ENCODE peak calls at places on chromosomes 6 and 20, in four cellular contexts. R, E, I and J are unnamed samples.

GRCh38 chr6:35302604-35303218 is 5.1 kb downstream of the DEF6 start:
- DNase-seq in R (no peak), E (no peak), I (peak), J (no peak)

GRCh38 chr6:112044856-112045255 is 9.0 kb upstream of the CCN6 start:
- DNase-seq in R (peak), E (peak), I (no peak), J (peak)

GRCh38 chr6:91149914-91150674 is 563.2 kb upstream of the MAP3K7 start:
- DNase-seq in R (no peak), E (no peak), I (no peak), J (no peak)

GRCh38 chr6:83019741-83020140 is 45.9 kb downstream of the UBE3D start:
- DNase-seq in R (no peak), E (no peak), I (no peak), J (no peak)

GRCh38 chr20:22623211-22623610 is 38.8 kb upstream of the FOXA2 start:
- DNase-seq in R (no peak), E (no peak), I (no peak), J (no peak)

GRCh38 chr6:154156135-154156948 is 117.3 kb downstream of the OPRM1 start:
- DNase-seq in R (no peak), E (no peak), I (peak), J (no peak)

GRCh38 chr6:31356216-31356945 is 598 bp downstream of the HLA-B start:
- DNase-seq in R (no peak), E (no peak), I (peak), J (no peak)

GRCh38 chr20:53080412-53080962 is 108.3 kb downstream of the TSHZ2 start:
- DNase-seq in R (no peak), E (no peak), I (no peak), J (no peak)

GRCh38 chr6:101404767-101405166 is 11.3 kb downstream of the GRIK2 start:
- DNase-seq in R (no peak), E (no peak), I (no peak), J (no peak)

GRCh38 chr20:37242503-37242902 is 19.1 kb downstream of the GHRH start:
- DNase-seq in R (no peak), E (no peak), I (no peak), J (no peak)

GRCh38 chr20:47863531-47863930 is 78.2 kb upstream of the SULF2 start:
- DNase-seq in R (no peak), E (no peak), I (no peak), J (no peak)

GRCh38 chr6:149862901-149863595 is 1.1 kb downstream of the LRP11 start:
- DNase-seq in R (no peak), E (no peak), I (peak), J (no peak)

GRCh38 chr6:67506352-67506751 is 1128.7 kb upstream of the ADGRB3 start:
- DNase-seq in R (no peak), E (no peak), I (no peak), J (no peak)

GRCh38 chr6:40484066-40484465 is 103.1 kb downstream of the LRFN2 start:
- DNase-seq in R (no peak), E (no peak), I (no peak), J (no peak)

GRCh38 chr6:11358904-11359840 is 126.7 kb upstream of the NEDD9 start:
- DNase-seq in R (no peak), E (no peak), I (no peak), J (no peak)

GRCh38 chr6:89360415-89360999 is 8.0 kb upstream of the UBE2J1 start:
- DNase-seq in R (peak), E (no peak), I (no peak), J (no peak)

GRCh38 chr6:121619013-121619412 is 183.6 kb downstream of the GJA1 start:
- DNase-seq in R (no peak), E (no peak), I (no peak), J (no peak)

GRCh38 chr6:37308084-37308817 is 45.5 kb upstream of the RNF8 start:
- DNase-seq in R (no peak), E (no peak), I (no peak), J (no peak)

GRCh38 chr20:8616792-8617191 is 452.1 kb upstream of the PLCB4 start:
- DNase-seq in R (no peak), E (no peak), I (no peak), J (no peak)

GRCh38 chr6:169858293-169858934 is 107.0 kb downstream of the ERMARD start:
- DNase-seq in R (no peak), E (no peak), I (peak), J (no peak)

GRCh38 chr6:15444081-15444731 is 198.3 kb downstream of the JARID2 start:
- DNase-seq in R (no peak), E (peak), I (no peak), J (no peak)

GRCh38 chr6:150535151-150535816 is 64.4 kb upstream of the PLEKHG1 start:
- DNase-seq in R (no peak), E (no peak), I (no peak), J (no peak)

GRCh38 chr6:34178361-34179105 is 32.6 kb upstream of the GRM4 start:
- DNase-seq in R (no peak), E (no peak), I (no peak), J (no peak)

GRCh38 chr6:55046869-55047422 is 127.4 kb upstream of the HCRTR2 start:
- DNase-seq in R (no peak), E (no peak), I (no peak), J (no peak)

GRCh38 chr20:18506744-18507143 is 996 bp upstream of the SEC23B start:
- DNase-seq in R (no peak), E (no peak), I (no peak), J (no peak)

GRCh38 chr6:41344865-41345264 is 9.5 kb downstream of the NCR2 start:
- DNase-seq in R (no peak), E (no peak), I (no peak), J (no peak)

GRCh38 chr20:36572701-36573102 is 695 bp upstream of the TGIF2 start:
- DNase-seq in R (no peak), E (no peak), I (no peak), J (no peak)

GRCh38 chr6:150635906-150636514 is 36.3 kb downstream of the PLEKHG1 start:
- DNase-seq in R (no peak), E (no peak), I (no peak), J (no peak)

GRCh38 chr6:32216292-32216691 is 7.6 kb downstream of the NOTCH4 start:
- DNase-seq in R (no peak), E (no peak), I (no peak), J (no peak)

GRCh38 chr6:81895511-81896185 is 143.2 kb upstream of the TENT5A start:
- DNase-seq in R (peak), E (peak), I (no peak), J (no peak)

DNA sequence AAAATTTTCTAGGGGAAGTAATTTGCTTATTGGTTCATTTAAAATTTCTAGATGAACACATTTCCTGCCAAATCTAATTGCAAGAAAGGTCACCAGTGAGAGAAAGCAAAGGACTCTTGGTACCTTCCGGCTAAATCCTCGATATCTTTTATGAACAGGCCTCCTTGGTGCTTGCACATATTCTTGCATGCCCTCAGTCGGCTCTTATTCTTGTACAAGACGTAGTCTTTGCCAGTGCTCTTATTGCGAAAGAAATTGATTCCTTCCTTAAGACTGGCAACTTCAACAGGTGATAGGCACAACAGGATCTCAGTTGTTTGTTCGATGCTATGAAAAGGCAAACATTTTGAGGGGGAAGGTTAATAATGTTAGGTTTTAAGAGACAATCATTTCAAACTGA is 141.7 kb upstream of the CARMIL1 start:
- DNase-seq in R (no peak), E (no peak), I (no peak), J (no peak)
- H3K4me3 ChIP-seq in R (no peak), E (no peak), I (peak), J (peak)

GRCh38 chr20:63179876-63180275 is 36.1 kb downstream of the YTHDF1 start:
- DNase-seq in R (no peak), E (no peak), I (no peak), J (no peak)
- H3K4me3 ChIP-seq in R (no peak), E (no peak), I (no peak), J (no peak)

DNA sequence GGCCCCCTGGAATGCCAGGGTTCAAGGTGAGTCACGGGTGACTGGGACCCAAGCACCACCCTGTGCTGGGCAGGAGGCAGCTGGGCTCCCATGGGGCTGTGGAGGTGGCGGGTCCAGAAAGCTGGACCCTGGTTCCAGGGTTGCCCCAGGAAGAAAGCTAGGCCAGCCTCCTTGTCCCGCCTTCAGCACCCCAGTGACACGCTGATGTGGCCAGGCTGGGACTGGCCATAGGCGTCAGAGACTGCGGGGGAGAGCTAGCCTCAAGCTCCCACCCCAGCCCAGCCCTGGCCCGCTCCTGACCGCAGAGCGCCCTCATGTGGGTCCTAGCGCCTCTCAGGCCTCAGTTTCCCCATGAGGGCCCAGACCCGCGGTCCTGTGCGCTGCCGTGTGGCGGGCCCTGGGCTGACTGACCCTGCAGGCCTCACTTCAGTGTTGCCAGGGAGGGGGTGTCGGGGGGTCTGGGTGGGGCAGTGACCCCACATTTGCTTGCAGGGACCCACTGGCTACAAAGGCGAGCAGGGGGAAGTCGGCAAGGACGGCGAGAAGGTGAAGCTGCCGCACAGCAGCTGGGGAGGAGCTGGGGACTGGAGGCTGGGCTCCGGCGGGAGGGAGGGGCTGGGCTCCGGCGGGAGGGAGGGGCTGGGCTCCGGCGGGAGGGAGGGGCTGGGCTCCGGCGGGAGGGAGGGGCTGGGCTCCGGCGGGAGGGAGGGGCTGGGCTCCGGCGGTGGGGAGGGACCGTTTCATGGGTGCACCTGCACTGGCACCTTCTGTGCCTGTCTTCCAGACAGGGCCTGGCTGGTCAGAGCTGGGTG is 7.8 kb downstream of the COL9A3 start:
- DNase-seq in R (no peak), E (no peak), I (no peak), J (no peak)
- H3K4me3 ChIP-seq in R (no peak), E (no peak), I (no peak), J (no peak)

GRCh38 chr6:73702444-73702843 is 6.4 kb downstream of the CD109 start:
- DNase-seq in R (no peak), E (no peak), I (no peak), J (no peak)

GRCh38 chr6:73703514-73703913 is 7.5 kb downstream of the CD109 start:
- DNase-seq in R (no peak), E (no peak), I (no peak), J (no peak)

GRCh38 chr6:73706971-73707370 is 11.0 kb downstream of the CD109 start:
- DNase-seq in R (no peak), E (no peak), I (no peak), J (no peak)

GRCh38 chr6:73704798-73705197 is 8.8 kb downstream of the CD109 start:
- DNase-seq in R (no peak), E (no peak), I (no peak), J (no peak)

DNA sequence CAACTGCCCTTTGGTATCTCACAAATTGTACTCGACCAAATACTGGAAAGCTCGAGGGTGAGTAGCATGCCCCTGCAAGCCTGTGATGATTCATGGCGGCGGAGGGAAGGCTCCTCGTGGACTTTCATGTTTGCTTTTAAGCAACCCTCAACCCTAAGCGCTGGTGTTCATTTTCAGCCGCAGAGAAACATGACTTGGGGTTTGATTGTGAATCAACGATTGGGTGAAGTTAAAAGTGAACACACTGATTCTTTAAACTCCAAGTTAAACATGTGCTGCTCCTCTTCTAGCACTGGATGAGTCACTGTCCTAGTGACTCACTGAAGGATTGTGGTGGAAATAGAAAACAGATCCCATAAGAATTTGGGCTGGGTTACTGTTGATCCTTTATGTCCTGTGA is 8.3 kb downstream of the CD109 start:
- DNase-seq in R (peak), E (peak), I (no peak), J (peak)
- H3K4me3 ChIP-seq in R (peak), E (peak), I (no peak), J (no peak)

DNA sequence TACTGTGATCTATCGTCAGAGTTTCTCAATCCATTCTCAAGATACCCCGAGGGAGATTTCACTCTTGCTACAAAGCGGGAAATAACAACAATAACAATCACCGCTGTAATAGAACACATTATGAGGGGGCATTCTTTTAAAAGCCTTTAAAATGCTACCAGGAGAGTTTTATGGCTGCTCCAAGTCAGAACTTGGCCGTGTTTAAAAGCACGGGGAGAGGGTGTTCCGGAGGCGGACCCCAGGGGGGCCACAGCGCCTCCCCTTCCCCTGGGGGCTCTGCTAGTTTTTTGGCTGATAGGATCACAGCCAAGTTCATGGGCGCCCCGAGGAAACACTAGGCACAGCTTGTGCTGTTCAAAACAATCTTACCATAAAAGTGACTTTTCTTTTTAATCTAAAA is 617.1 kb upstream of the AGPAT4 start:
- DNase-seq in R (no peak), E (no peak), I (no peak), J (no peak)
- H3K4me3 ChIP-seq in R (no peak), E (no peak), I (no peak), J (no peak)

DNA sequence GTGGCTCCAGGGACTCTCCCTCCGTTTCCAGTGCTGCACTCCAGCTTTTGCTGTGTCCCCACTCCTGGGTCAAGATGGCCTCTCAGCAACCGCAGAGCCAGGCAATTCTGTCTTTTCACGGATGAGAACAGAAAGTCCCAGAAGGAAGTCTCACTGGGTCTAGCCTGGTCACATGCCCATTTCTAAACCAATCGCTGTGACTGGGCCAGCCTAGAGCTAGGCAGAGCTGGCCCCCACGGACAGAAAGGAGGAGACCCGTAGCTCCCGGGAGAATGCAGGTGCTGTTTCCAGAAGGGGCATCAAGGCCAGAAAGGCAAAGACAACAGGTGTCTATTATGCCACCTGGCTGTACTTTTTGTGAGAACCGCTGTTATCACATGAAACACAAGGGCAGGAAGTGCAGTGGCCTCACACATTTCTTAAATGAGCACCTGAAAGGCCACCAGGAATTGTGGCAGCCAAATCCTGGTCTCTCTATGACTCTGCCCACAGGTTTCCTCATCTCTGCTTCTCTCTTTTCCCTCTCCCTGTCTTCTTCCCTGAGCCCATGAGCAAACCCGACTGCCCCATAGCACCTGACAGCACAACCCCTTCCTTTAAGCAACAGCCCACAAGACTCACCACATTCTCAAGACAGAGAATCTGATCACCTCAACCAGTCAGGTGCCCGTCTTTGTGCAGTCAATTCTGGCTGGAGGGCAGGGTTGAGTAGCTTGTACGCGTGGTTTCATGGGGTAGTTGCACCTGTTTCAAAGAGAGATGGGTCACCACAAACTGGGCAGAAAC is 37.1 kb upstream of the B4GALT5 start:
- DNase-seq in R (no peak), E (no peak), I (peak), J (no peak)
- H3K4me3 ChIP-seq in R (no peak), E (no peak), I (no peak), J (no peak)